ENCODE peak calls at places on chromosome 5, in ten cellular contexts. K is IMR-90; V is pons; T is GF-D8; J is fibroblast of pulmonary artery; G is activated effector memory CD4-positive, alpha-beta T cell treated with Interleukin-2 at 50 U/mL for 16 hours; C is stimulated activated CD8-positive, alpha-beta memory T cell treated with anti-CD3 and anti-CD28 coated beads, Interleukin-15, amount 100 ng/mL, for 1 hour; F is left cardiac atrium; A is AG08396; Z is neural progenitor cell. W is an unnamed sample.

GRCh38 chr5:66174338-66174737 is 30.2 kb downstream of the SREK1 start:
- DNase-seq in C (no peak), F (no peak), A (peak), Z (no peak), T (no peak), K (peak), G (no peak), J (peak), V (peak), W (no peak)

GRCh38 chr5:6408627-6409446 is 30.5 kb upstream of the MED10 start:
- DNase-seq in V (no peak), F (no peak), A (no peak), C (no peak), K (peak), T (no peak), G (no peak), J (peak), Z (no peak), W (no peak)

GRCh38 chr5:37839441-37840035 is 303 bp downstream of the GDNF start:
- DNase-seq in T (no peak), G (no peak), Z (peak), V (no peak), J (peak), F (peak), C (no peak), A (peak), K (peak), W (peak)

GRCh38 chr5:69001605-69002004 is 92.2 kb upstream of the SLC30A5 start:
- DNase-seq in J (no peak), K (no peak), Z (no peak), F (no peak), C (no peak), A (no peak), V (no peak), T (no peak), G (no peak), W (no peak)

GRCh38 chr5:34517249-34517648 is 138.9 kb upstream of the RAI14 start:
- DNase-seq in C (no peak), K (peak), T (no peak), F (no peak), Z (no peak), A (no peak), J (peak), V (no peak), G (no peak), W (no peak)

GRCh38 chr5:140551872-140552271 is 4.4 kb downstream of the EIF4EBP3 start:
- DNase-seq in A (no peak), G (no peak), J (no peak), Z (no peak), T (no peak), V (no peak), F (no peak), K (no peak), C (no peak), W (no peak)

GRCh38 chr5:154165886-154166285 is 24.6 kb upstream of the GALNT10 start:
- DNase-seq in T (no peak), G (no peak), A (no peak), F (no peak), C (no peak), V (no peak), K (no peak), J (no peak), Z (peak), W (no peak)

GRCh38 chr5:112918136-112918535 is 3.9 kb downstream of the REEP5 start:
- DNase-seq in F (no peak), Z (no peak), J (no peak), A (no peak), T (no peak), C (no peak), G (no peak), K (no peak), V (no peak), W (no peak)

GRCh38 chr5:120152472-120152871 is 311.6 kb upstream of the PRR16 start:
- DNase-seq in K (peak), G (no peak), C (no peak), Z (no peak), V (no peak), F (no peak), T (no peak), A (peak), J (peak), W (no peak)

GRCh38 chr5:41346609-41347008 is 133.3 kb upstream of the C6 start:
- DNase-seq in A (no peak), F (no peak), Z (no peak), G (no peak), J (peak), C (no peak), K (peak), T (no peak), V (peak), W (no peak)

GRCh38 chr5:127920936-127921335 is 162.6 kb upstream of the SLC12A2 start:
- DNase-seq in J (no peak), K (no peak), T (no peak), C (no peak), Z (no peak), A (no peak), G (no peak), F (no peak), V (no peak), W (no peak)

GRCh38 chr5:66739923-66740322 is 143.7 kb downstream of the MAST4 start:
- DNase-seq in C (no peak), Z (no peak), T (no peak), A (no peak), V (no peak), G (no peak), J (no peak), F (no peak), K (no peak), W (no peak)

GRCh38 chr5:4547547-4547946 is 592.6 kb upstream of the ADAMTS16 start:
- DNase-seq in C (no peak), V (no peak), F (no peak), G (no peak), T (no peak), J (no peak), Z (no peak), K (no peak), A (no peak), W (no peak)

GRCh38 chr5:34038838-34039237 is 4.2 kb downstream of the C1QTNF3 start:
- DNase-seq in G (no peak), K (no peak), F (no peak), C (no peak), T (no peak), V (no peak), J (no peak), Z (no peak), A (no peak), W (no peak)

GRCh38 chr5:124669300-124669648 is 77.2 kb downstream of the ZNF608 start:
- DNase-seq in G (no peak), T (no peak), C (no peak), F (no peak), V (peak), Z (no peak), K (no peak), J (no peak), A (no peak), W (no peak)

GRCh38 chr5:93596676-93597441 is 13.8 kb downstream of the NR2F1 start:
- DNase-seq in V (no peak), A (peak), T (peak), K (no peak), J (no peak), F (no peak), C (no peak), G (no peak), Z (peak), W (no peak)